ENCODE peak calls at places on chromosomes 16 and 17, in eight cellular contexts. J is lung; I is GM12878; R is HEK293T; X is activated CD8-positive, alpha-beta T cell treated with anti-CD3 and anti-CD28 coated beads for 36 hours; K is neural crest cell; Y is body of pancreas; Z is NCI-H345. H is an unnamed sample.

GRCh38 chr17:74446551-74447500 is 14.9 kb downstream of the GPRC5C start:
- DNase-seq in Y (peak), I (no peak), R (no peak), K (no peak), J (no peak), X (peak), Z (no peak), H (no peak)

GRCh38 chr17:74361613-74362391 is at the start of gene BTBD17:
- DNase-seq in K (peak), I (no peak), X (peak), R (peak), Z (peak), J (peak), Y (peak), H (peak)

GRCh38 chr17:47222032-47222431 is 12.9 kb downstream of the MYL4 start:
- DNase-seq in Z (no peak), K (no peak), Y (no peak), J (no peak), X (no peak), R (no peak), I (no peak), H (no peak)

GRCh38 chr17:28896491-28896883 is 1.0 kb downstream of the FLOT2 start:
- DNase-seq in I (no peak), Z (no peak), K (no peak), R (no peak), Y (no peak), X (no peak), J (no peak), H (peak)

GRCh38 chr16:81537721-81538561 is 93.3 kb downstream of the CMIP start:
- DNase-seq in J (no peak), X (no peak), R (peak), K (no peak), I (no peak), Y (no peak), Z (no peak), H (no peak)

GRCh38 chr17:68248199-68248825 is 469 bp downstream of the AMZ2 start:
- DNase-seq in R (no peak), K (no peak), Z (peak), I (no peak), J (no peak), Y (peak), X (no peak), H (no peak)

GRCh38 chr17:66401364-66401763 is 99.0 kb downstream of the PRKCA start:
- DNase-seq in J (no peak), Y (no peak), Z (no peak), K (no peak), I (no peak), R (no peak), X (no peak), H (no peak)

GRCh38 chr17:45018514-45019176 is 32.8 kb downstream of the DCAKD start:
- DNase-seq in X (peak), I (no peak), Y (no peak), R (no peak), K (peak), J (no peak), Z (peak), H (no peak)